ENCODE peak calls at places on chromosomes 5 and 9, in seven cellular contexts. Q is HL-60, J is GM12865, S is upper lobe of right lung, C is AG04450, V is A673, E is GM13977. R is an unnamed sample.

GRCh38 chr9:94819161-94819677 is 92.7 kb downstream of the AOPEP start:
- DNase-seq in Q (no peak), J (no peak), S (no peak), C (no peak), V (no peak), E (no peak), R (no peak)

GRCh38 chr5:140574165-140574564 is 9.5 kb downstream of the SLC35A4 start:
- DNase-seq in Q (no peak), J (no peak), S (no peak), C (no peak), V (no peak), E (no peak), R (no peak)

GRCh38 chr9:24801344-24801743 is 255.6 kb upstream of the IZUMO3 start:
- DNase-seq in Q (no peak), J (no peak), S (no peak), C (no peak), V (no peak), E (no peak), R (no peak)

GRCh38 chr5:66174338-66174737 is 30.2 kb downstream of the SREK1 start:
- DNase-seq in Q (no peak), J (peak; percentile 7), S (no peak), C (no peak), V (peak; percentile 48), E (no peak), R (no peak)

GRCh38 chr5:156359452-156359851 is 32.5 kb downstream of the SGCD start:
- DNase-seq in Q (no peak), J (no peak), S (no peak), C (peak; percentile 62), V (no peak), E (no peak), R (no peak)

GRCh38 chr5:67160985-67161384 is 35.6 kb downstream of the CD180 start:
- DNase-seq in Q (no peak), J (no peak), S (no peak), C (no peak), V (peak; percentile 45), E (no peak), R (no peak)

GRCh38 chr9:132506907-132507669 is 75.3 kb upstream of the BARHL1 start:
- DNase-seq in Q (no peak), J (no peak), S (no peak), C (no peak), V (no peak), E (no peak), R (no peak)

GRCh38 chr5:150142800-150143724 is 12.6 kb downstream of the PDGFRB start:
- DNase-seq in Q (no peak), J (no peak), S (no peak), C (peak; percentile 92), V (no peak), E (no peak), R (no peak)

GRCh38 chr5:83925321-83925877 is 204.7 kb upstream of the HAPLN1 start:
- DNase-seq in Q (no peak), J (no peak), S (no peak), C (peak; percentile 39), V (no peak), E (no peak), R (no peak)

GRCh38 chr9:114120192-114121014 is 21.3 kb upstream of the KIF12 start:
- DNase-seq in Q (no peak), J (no peak), S (peak; percentile 12), C (no peak), V (no peak), E (no peak), R (no peak)

GRCh38 chr5:137888875-137889759 is at the start of gene PKD2L2:
- DNase-seq in Q (no peak), J (peak; percentile 98), S (peak; percentile 93), C (peak; percentile 48), V (peak; percentile 91), E (peak; percentile 80), R (peak; percentile 86)

GRCh38 chr5:140043508-140043872 is 391 bp upstream of the NRG2 start:
- DNase-seq in Q (no peak), J (peak; percentile 67), S (peak; percentile 62), C (no peak), V (peak; percentile 48), E (peak; percentile 71), R (peak; percentile 47)

GRCh38 chr9:86503926-86504325 is 149.7 kb upstream of the TUT7 start:
- DNase-seq in Q (no peak), J (no peak), S (no peak), C (no peak), V (no peak), E (no peak), R (no peak)

GRCh38 chr5:171848487-171848886 is 62.9 kb downstream of the SMIM23 start:
- DNase-seq in Q (no peak), J (no peak), S (no peak), C (no peak), V (no peak), E (no peak), R (no peak)

GRCh38 chr9:1701113-1701512 is 314.0 kb upstream of the SMARCA2 start:
- DNase-seq in Q (no peak), J (peak; percentile 41), S (no peak), C (no peak), V (no peak), E (no peak), R (no peak)

GRCh38 chr5:69492391-69493234 is at the start of gene OCLN:
- DNase-seq in Q (no peak), J (peak; percentile 84), S (peak; percentile 92), C (no peak), V (peak; percentile 81), E (peak; percentile 89), R (peak; percentile 81)

GRCh38 chr5:179209359-179210150 is 135.7 kb downstream of the ADAMTS2 start:
- DNase-seq in Q (no peak), J (no peak), S (no peak), C (peak; percentile 8), V (no peak), E (no peak), R (no peak)

GRCh38 chr5:137016783-137017324 is 482.3 kb downstream of the SPOCK1 start:
- DNase-seq in Q (no peak), J (no peak), S (no peak), C (no peak), V (no peak), E (no peak), R (no peak)

GRCh38 chr5:11958321-11958720 is 54.1 kb upstream of the CTNND2 start:
- DNase-seq in Q (no peak), J (no peak), S (no peak), C (no peak), V (no peak), E (no peak), R (no peak)

GRCh38 chr9:38186372-38187115 is 117.5 kb upstream of the SHB start:
- DNase-seq in Q (no peak), J (no peak), S (no peak), C (no peak), V (no peak), E (no peak), R (no peak)

GRCh38 chr5:149500922-149501582 is 50.2 kb downstream of the CSNK1A1 start:
- DNase-seq in Q (no peak), J (no peak), S (no peak), C (peak; percentile 76), V (no peak), E (no peak), R (no peak)

GRCh38 chr5:134975078-134975715 is 7.5 kb downstream of the CATSPER3 start:
- DNase-seq in Q (no peak), J (peak; percentile 2), S (no peak), C (no peak), V (no peak), E (no peak), R (no peak)

GRCh38 chr5:25345240-25345771 is 700.5 kb upstream of the CDH10 start:
- DNase-seq in Q (no peak), J (no peak), S (no peak), C (no peak), V (peak; percentile 52), E (no peak), R (no peak)

GRCh38 chr5:67976812-67977455 is 238.6 kb upstream of the PIK3R1 start:
- DNase-seq in Q (no peak), J (no peak), S (no peak), C (no peak), V (no peak), E (no peak), R (no peak)

GRCh38 chr9:124291801-124292396 is 34.1 kb downstream of the NEK6 start:
- DNase-seq in Q (no peak), J (peak; percentile 89), S (no peak), C (no peak), V (peak; percentile 83), E (peak; percentile 71), R (peak; percentile 76)

GRCh38 chr9:131276107-131276888 is at the start of gene FAM78A:
- DNase-seq in Q (peak; percentile 51), J (peak; percentile 72), S (peak; percentile 85), C (no peak), V (no peak), E (peak; percentile 75), R (no peak)

GRCh38 chr5:36744678-36745659 is 131.6 kb upstream of the NIPBL start:
- DNase-seq in Q (no peak), J (peak; percentile 65), S (peak; percentile 91), C (peak; percentile 11), V (peak; percentile 80), E (peak; percentile 76), R (peak; percentile 75)
- TF ChIP-seq CTCF in Q (peak; percentile 45), J (peak; percentile 65), S (peak; percentile 66), C (peak; percentile 71), V (peak; percentile 75), E (peak; percentile 83), R (peak; percentile 72)

GRCh38 chr5:23820764-23821471 is 313.5 kb downstream of the PRDM9 start:
- DNase-seq in Q (no peak), J (peak; percentile 0), S (no peak), C (no peak), V (peak; percentile 69), E (no peak), R (no peak)
- TF ChIP-seq CTCF in Q (peak; percentile 1), J (no peak), S (peak; percentile 32), C (no peak), V (peak; percentile 74), E (peak; percentile 47), R (peak; percentile 40)

GRCh38 chr5:142924135-142924883 is 154.1 kb downstream of the ARHGAP26 start:
- DNase-seq in Q (no peak), J (peak; percentile 51), S (no peak), C (no peak), V (peak; percentile 42), E (no peak), R (peak; percentile 35)
- TF ChIP-seq CTCF in Q (no peak), J (peak; percentile 37), S (peak; percentile 12), C (peak; percentile 31), V (peak; percentile 56), E (peak; percentile 58), R (peak; percentile 50)

GRCh38 chr9:84669008-84669292 is 579 bp upstream of the NTRK2 start:
- DNase-seq in Q (no peak), J (no peak), S (no peak), C (no peak), V (no peak), E (peak; percentile 50), R (no peak)

GRCh38 chr9:84670801-84671153 is 1.2 kb downstream of the NTRK2 start:
- DNase-seq in Q (no peak), J (no peak), S (no peak), C (no peak), V (no peak), E (no peak), R (no peak)

GRCh38 chr9:84670106-84670800 is 724 bp downstream of the NTRK2 start:
- DNase-seq in Q (no peak), J (no peak), S (no peak), C (no peak), V (no peak), E (peak; percentile 42), R (peak; percentile 18)

GRCh38 chr9:84668204-84669007 is 1.1 kb upstream of the NTRK2 start:
- DNase-seq in Q (peak; percentile 31), J (peak; percentile 61), S (peak; percentile 76), C (no peak), V (peak; percentile 77), E (peak; percentile 79), R (peak; percentile 61)

GRCh38 chr9:84669293-84670105 is at the start of gene NTRK2:
- DNase-seq in Q (no peak), J (peak; percentile 28), S (no peak), C (no peak), V (peak; percentile 18), E (peak; percentile 65), R (peak; percentile 53)
- TF ChIP-seq CTCF in Q (no peak), J (peak; percentile 27), S (no peak), C (no peak), V (no peak), E (no peak), R (no peak)